ENCODE peak calls at places on chromosome 22, in four cellular contexts. Q, S, U and X are unnamed samples.

GRCh38 chr22:28541137-28541536 is 138.5 kb downstream of the TTC28 start:
- DNase-seq in Q (no peak), S (no peak), U (no peak), X (no peak)

GRCh38 chr22:45602824-45603301 is 68.8 kb upstream of the ATXN10 start:
- DNase-seq in Q (peak), S (no peak), U (peak), X (peak)

GRCh38 chr22:39010946-39011625 is 3.0 kb upstream of the APOBEC3C start:
- DNase-seq in Q (no peak), S (no peak), U (no peak), X (no peak)

GRCh38 chr22:38320605-38321402 is 3.6 kb upstream of the CSNK1E start:
- DNase-seq in Q (no peak), S (no peak), U (no peak), X (no peak)

GRCh38 chr22:41574847-41575381 is 14.1 kb downstream of the CSDC2 start:
- DNase-seq in Q (no peak), S (no peak), U (no peak), X (no peak)

GRCh38 chr22:35102663-35103062 is 36.7 kb downstream of the ISX start:
- DNase-seq in Q (peak), S (peak), U (peak), X (peak)

GRCh38 chr22:27597703-27598444 is 203.7 kb downstream of the MN1 start:
- DNase-seq in Q (peak), S (peak), U (peak), X (no peak)

GRCh38 chr22:45308624-45309421 is 911 bp upstream of the FAM118A start:
- DNase-seq in Q (no peak), S (no peak), U (no peak), X (peak)

GRCh38 chr22:40499187-40499753 is 128.9 kb downstream of the SGSM3 start:
- DNase-seq in Q (peak), S (peak), U (peak), X (peak)

GRCh38 chr22:37588540-37589215 is 8.8 kb upstream of the LGALS2 start:
- DNase-seq in Q (no peak), S (no peak), U (no peak), X (peak)

GRCh38 chr22:36940676-36941075 is 27.2 kb downstream of the CSF2RB start:
- DNase-seq in Q (no peak), S (no peak), U (no peak), X (peak)

GRCh38 chr22:20296598-20296997 is 23.3 kb downstream of the DGCR6L start:
- DNase-seq in Q (no peak), S (no peak), U (no peak), X (no peak)